ENCODE peak calls at places on chromosomes 12 and 14, in five cellular contexts. Q, G, O, D and R are unnamed samples.

GRCh38 chr12:102950950-102951490 is 6.5 kb upstream of the ASCL1 start:
- DNase-seq in Q (no peak), D (no peak), G (no peak), O (no peak), R (no peak)

GRCh38 chr14:78835052-78835451 is 664.9 kb downstream of the NRXN3 start:
- DNase-seq in Q (peak; percentile 91), D (no peak), O (no peak), G (no peak), R (no peak)

GRCh38 chr12:12008931-12009611 is 61.7 kb upstream of the BCL2L14 start:
- DNase-seq in G (peak; percentile 71), Q (no peak), O (no peak), D (no peak), R (no peak)

GRCh38 chr14:95046711-95047681 is 110.3 kb downstream of the DICER1 start:
- DNase-seq in O (peak; percentile 9), Q (no peak), D (no peak), G (no peak), R (peak; percentile 10)

GRCh38 chr12:108297895-108298760 is 41.0 kb downstream of the CMKLR1 start:
- DNase-seq in O (no peak), G (peak; percentile 67), Q (no peak), D (no peak), R (no peak)

GRCh38 chr12:48041591-48042423 is 37.5 kb upstream of the COL2A1 start:
- DNase-seq in O (no peak), D (no peak), Q (no peak), G (no peak), R (no peak)

GRCh38 chr14:21680072-21680471 is 6.5 kb upstream of the OR4E1 start:
- DNase-seq in G (no peak), Q (no peak), O (no peak), D (no peak), R (no peak)

GRCh38 chr14:95474486-95474885 is 42.0 kb downstream of the SYNE3 start:
- DNase-seq in Q (no peak), O (no peak), G (no peak), D (no peak), R (no peak)

GRCh38 chr14:22544406-22544805 is 44.6 kb downstream of the DAD1 start:
- DNase-seq in Q (no peak), D (no peak), G (no peak), O (no peak), R (no peak)

GRCh38 chr14:76720382-76720813 is 40.9 kb upstream of the VASH1 start:
- DNase-seq in D (peak; percentile 90), G (peak; percentile 61), O (no peak), Q (peak; percentile 81), R (no peak)

GRCh38 chr12:12403264-12404248 is 46.7 kb downstream of the BORCS5 start:
- DNase-seq in D (no peak), Q (no peak), O (no peak), G (no peak), R (no peak)

GRCh38 chr12:56836317-56836716 is 73.2 kb downstream of the HSD17B6 start:
- DNase-seq in G (no peak), Q (no peak), O (peak; percentile 49), D (peak; percentile 11), R (no peak)

GRCh38 chr12:56836800-56837663 is 73.9 kb downstream of the HSD17B6 start:
- DNase-seq in Q (no peak), O (no peak), D (no peak), G (no peak), R (no peak)

GRCh38 chr12:56838602-56839488 is 75.7 kb downstream of the HSD17B6 start:
- DNase-seq in O (no peak), Q (no peak), G (no peak), D (no peak), R (no peak)

GRCh38 chr12:56840922-56841321 is 77.8 kb downstream of the HSD17B6 start:
- DNase-seq in O (peak; percentile 36), Q (no peak), G (no peak), D (no peak), R (no peak)

GRCh38 chr12:56839489-56840442 is 76.6 kb downstream of the HSD17B6 start:
- DNase-seq in O (no peak), G (peak; percentile 6), D (peak; percentile 38), Q (peak; percentile 67), R (no peak)
- TF ChIP-seq CTCF in O (no peak), G (peak; percentile 77), D (peak; percentile 46), Q (peak; percentile 61), R (peak; percentile 13)

DNA sequence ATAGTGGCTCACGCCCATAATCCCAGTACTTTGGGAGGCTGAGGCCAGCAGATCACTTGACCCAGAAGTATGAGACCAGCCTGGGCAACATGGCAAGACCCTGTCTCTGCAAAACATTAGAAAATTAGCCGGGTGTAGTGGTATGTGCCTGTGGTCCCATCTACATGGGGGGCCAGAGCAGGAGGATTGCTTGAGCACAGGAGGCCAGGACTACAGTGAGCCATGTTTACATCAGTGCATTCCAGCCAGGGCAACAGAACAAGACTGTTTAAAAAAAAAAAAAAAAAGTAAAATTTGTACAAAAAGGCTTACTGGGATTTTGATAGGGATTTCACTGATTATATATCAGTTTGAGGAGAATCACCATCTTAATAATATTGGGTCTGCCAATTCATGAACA is 7.8 kb downstream of the HCFC2 start:
- DNase-seq in D (no peak), G (no peak), Q (no peak), O (no peak), R (no peak)
- TF ChIP-seq CTCF in D (no peak), G (no peak), Q (no peak), O (no peak), R (no peak)

GRCh38 chr14:105092912-105093425 is 27.7 kb upstream of the GPR132 start:
- DNase-seq in D (peak; percentile 53), G (peak; percentile 73), Q (peak; percentile 62), O (no peak), R (peak; percentile 58)

GRCh38 chr14:105092124-105092911 is 27.1 kb upstream of the GPR132 start:
- DNase-seq in D (no peak), O (no peak), G (no peak), Q (peak; percentile 21), R (no peak)

GRCh38 chr14:105094193-105094907 is 29.1 kb upstream of the GPR132 start:
- DNase-seq in D (no peak), G (no peak), Q (no peak), O (no peak), R (no peak)

GRCh38 chr14:105095236-105095805 is 30.1 kb upstream of the GPR132 start:
- DNase-seq in Q (no peak), O (no peak), G (no peak), D (no peak), R (no peak)

DNA sequence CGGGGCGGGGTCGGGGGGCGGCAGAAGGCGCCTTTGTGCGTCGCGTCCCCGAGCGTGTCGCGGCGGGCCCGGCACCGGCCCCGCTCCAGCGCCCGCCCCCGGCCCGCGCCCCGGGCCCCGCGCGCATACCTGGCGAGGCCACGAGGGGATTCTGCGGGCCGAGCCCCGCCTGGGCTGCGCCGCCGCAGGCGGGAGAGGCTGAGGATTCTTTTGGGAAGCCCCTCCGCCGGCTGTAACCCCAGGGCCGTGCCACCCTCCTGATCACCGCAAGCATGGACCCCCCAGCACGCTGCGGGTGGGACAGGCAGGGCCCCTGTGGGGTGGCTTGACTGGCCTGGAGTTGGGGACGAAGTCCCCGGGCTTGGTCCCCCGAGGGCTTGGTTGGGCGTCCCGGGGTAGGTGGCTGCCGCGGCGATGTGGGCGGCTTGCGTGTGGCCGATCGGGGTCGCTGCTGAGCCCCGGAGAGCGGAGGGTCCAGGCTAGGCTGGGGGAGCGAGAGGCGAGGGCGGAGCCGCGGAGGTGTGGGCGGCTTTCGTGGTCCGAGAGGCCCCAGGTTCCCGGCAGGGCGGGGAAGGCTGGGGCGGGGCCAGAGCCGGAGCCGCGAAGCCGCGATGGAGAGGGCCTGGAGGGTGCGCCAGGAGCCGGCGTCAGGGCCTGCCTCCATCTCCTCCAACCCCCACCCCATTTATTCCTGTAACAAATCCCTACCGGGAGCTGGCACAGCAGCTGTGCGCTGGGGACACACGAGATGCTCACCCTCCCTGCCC is 28.4 kb upstream of the GPR132 start:
- DNase-seq in Q (peak; percentile 92), D (peak; percentile 72), G (peak; percentile 87), O (no peak), R (peak; percentile 61)
- TF ChIP-seq CTCF in Q (peak; percentile 66), D (peak; percentile 51), G (peak; percentile 65), O (no peak), R (peak; percentile 20)

GRCh38 chr14:65287264-65288131 is 125.0 kb upstream of the FUT8 start:
- DNase-seq in O (no peak), G (peak; percentile 89), Q (no peak), D (no peak), R (no peak)

GRCh38 chr14:65282909-65283253 is 129.6 kb upstream of the FUT8 start:
- DNase-seq in G (no peak), O (no peak), D (no peak), Q (no peak), R (no peak)

GRCh38 chr14:65290830-65291229 is 121.7 kb upstream of the FUT8 start:
- DNase-seq in Q (no peak), G (no peak), D (no peak), O (no peak), R (no peak)

GRCh38 chr14:65281991-65282908 is 130.3 kb upstream of the FUT8 start:
- DNase-seq in O (no peak), Q (no peak), D (peak; percentile 36), G (no peak), R (no peak)

GRCh38 chr14:65286443-65286842 is 126.1 kb upstream of the FUT8 start:
- DNase-seq in D (no peak), O (no peak), G (no peak), Q (no peak), R (no peak)
- TF ChIP-seq CTCF in D (no peak), O (no peak), G (peak; percentile 64), Q (peak; percentile 26), R (no peak)

GRCh38 chr12:74689071-74689655 is 151.5 kb downstream of the ATXN7L3B start:
- DNase-seq in G (peak; percentile 7), Q (peak; percentile 46), D (no peak), O (no peak), R (no peak)
- TF ChIP-seq CTCF in G (peak; percentile 50), Q (peak; percentile 58), D (peak; percentile 53), O (no peak), R (no peak)